ENCODE peak calls at places on chromosomes 13 and 19, in ten cellular contexts. G, E, P, K, T, F, A, B, U and C are unnamed samples.

GRCh38 chr13:30133554-30133912 is 173.8 kb downstream of the KATNAL1 start:
- DNase-seq in B (no peak), K (no peak), F (no peak), T (no peak), G (no peak), P (no peak), E (no peak), A (no peak), U (no peak), C (no peak)

GRCh38 chr13:24693862-24694471 is 13.8 kb downstream of the ATP12A start:
- DNase-seq in P (peak), F (peak), B (peak), T (peak), U (peak), A (peak), K (peak), G (peak), E (peak), C (peak)

GRCh38 chr13:39787086-39787487 is 131.6 kb downstream of the COG6 start:
- DNase-seq in P (no peak), F (no peak), U (no peak), T (no peak), B (no peak), K (no peak), E (no peak), A (no peak), G (peak), C (no peak)

GRCh38 chr13:30654430-30654829 is 36.7 kb downstream of the USPL1 start:
- DNase-seq in P (no peak), B (no peak), A (no peak), K (no peak), E (no peak), G (no peak), T (peak), F (no peak), U (no peak), C (no peak)

GRCh38 chr19:53019684-53020083 is 6.0 kb downstream of the ERVV-1 start:
- DNase-seq in A (peak), U (no peak), G (peak), E (no peak), P (peak), F (peak), B (no peak), T (no peak), K (no peak), C (no peak)

GRCh38 chr19:39355253-39355652 is 13.0 kb downstream of the SAMD4B start:
- DNase-seq in K (no peak), F (no peak), A (no peak), E (no peak), G (no peak), T (no peak), B (no peak), P (no peak), U (no peak), C (peak)

GRCh38 chr19:46766569-46767317 is 20.5 kb upstream of the STRN4 start:
- DNase-seq in G (peak), P (no peak), T (peak), A (peak), K (no peak), U (peak), F (peak), B (no peak), E (no peak), C (peak)

GRCh38 chr19:39206122-39206521 is 2.1 kb upstream of the SYCN start:
- DNase-seq in T (no peak), F (no peak), B (no peak), G (no peak), P (no peak), E (no peak), A (no peak), K (no peak), U (no peak), C (peak)

GRCh38 chr19:50718255-50719118 is 1.1 kb downstream of the SHANK1 start:
- DNase-seq in U (no peak), G (peak), P (no peak), E (no peak), F (no peak), A (no peak), K (no peak), T (no peak), B (no peak), C (peak)

GRCh38 chr13:50441141-50441540 is 402.4 kb downstream of the DLEU7 start:
- DNase-seq in E (no peak), B (no peak), G (no peak), T (no peak), K (no peak), U (no peak), F (no peak), A (no peak), P (no peak), C (no peak)

GRCh38 chr19:54805665-54806515 is 2.5 kb downstream of the KIR2DL4 start:
- DNase-seq in E (no peak), P (no peak), B (no peak), A (no peak), G (no peak), U (no peak), K (no peak), T (no peak), F (no peak), C (no peak)

GRCh38 chr13:33191425-33192221 is 93.9 kb downstream of the STARD13 start:
- DNase-seq in K (peak), G (no peak), B (no peak), U (no peak), F (no peak), A (no peak), P (no peak), T (no peak), E (no peak), C (no peak)

GRCh38 chr13:51502206-51502651 is 49.4 kb upstream of the INTS6 start:
- DNase-seq in U (no peak), A (no peak), F (no peak), T (no peak), K (peak), P (no peak), E (peak), G (no peak), B (no peak), C (peak)

GRCh38 chr19:13089857-13090507 is 12.7 kb downstream of the LYL1 start:
- DNase-seq in E (no peak), B (no peak), K (no peak), T (no peak), P (no peak), U (no peak), F (no peak), A (no peak), G (no peak), C (no peak)

GRCh38 chr13:99347911-99348451 is 40.8 kb upstream of the GPR183 start:
- DNase-seq in A (no peak), E (no peak), U (no peak), B (no peak), K (no peak), P (no peak), G (no peak), F (no peak), T (no peak), C (no peak)

GRCh38 chr13:31929031-31929770 is 102.4 kb upstream of the FRY start:
- DNase-seq in T (no peak), F (no peak), U (no peak), A (no peak), G (no peak), P (no peak), K (no peak), B (no peak), E (no peak), C (no peak)

GRCh38 chr13:37651891-37652290 is 53.3 kb upstream of the POSTN start:
- DNase-seq in K (no peak), U (peak), A (no peak), T (no peak), G (no peak), B (no peak), F (no peak), P (no peak), E (peak), C (no peak)

GRCh38 chr13:32430018-32430747 is 2.3 kb upstream of the N4BP2L1 start:
- DNase-seq in A (no peak), E (no peak), B (no peak), P (no peak), F (no peak), T (peak), K (no peak), G (no peak), U (no peak), C (no peak)

GRCh38 chr19:32404939-32405430 is 585 bp upstream of the DPY19L3 start:
- DNase-seq in F (no peak), K (peak), E (no peak), G (peak), P (no peak), T (peak), B (peak), A (peak), U (peak), C (no peak)

GRCh38 chr13:100542546-100543156 is 45.9 kb downstream of the GGACT start:
- DNase-seq in G (no peak), A (peak), P (no peak), T (peak), F (peak), K (peak), U (peak), E (peak), B (no peak), C (peak)

GRCh38 chr19:18291590-18292459 is 10.4 kb upstream of the JUND start:
- DNase-seq in G (peak), P (no peak), B (peak), T (no peak), E (peak), U (peak), K (peak), F (peak), A (peak), C (peak)

GRCh38 chr13:50936681-50937080 is 27.1 kb downstream of the RNASEH2B start:
- DNase-seq in K (peak), B (no peak), T (no peak), P (no peak), G (no peak), E (no peak), F (no peak), A (no peak), U (no peak), C (no peak)

GRCh38 chr13:53150568-53150967 is 122.0 kb downstream of the OLFM4 start:
- DNase-seq in T (no peak), K (no peak), G (no peak), E (no peak), A (no peak), U (no peak), B (peak), F (no peak), P (no peak), C (no peak)

GRCh38 chr13:43285891-43286602 is 262.7 kb downstream of the DNAJC15 start:
- DNase-seq in G (peak), P (no peak), K (peak), B (no peak), U (peak), T (no peak), F (no peak), A (no peak), E (no peak), C (no peak)

GRCh38 chr13:59643906-59644626 is 519.7 kb downstream of the DIAPH3 start:
- DNase-seq in A (no peak), G (no peak), K (no peak), F (no peak), P (no peak), B (no peak), E (peak), T (no peak), U (no peak), C (no peak)

GRCh38 chr19:4518345-4519171 is at the start of gene PLIN4:
- DNase-seq in P (no peak), E (peak), K (peak), G (no peak), A (no peak), F (peak), T (no peak), B (no peak), U (peak), C (peak)

GRCh38 chr19:30564551-30565011 is 192.4 kb downstream of the ZNF536 start:
- DNase-seq in P (no peak), G (no peak), K (no peak), E (no peak), B (no peak), U (no peak), F (peak), T (no peak), A (no peak), C (no peak)

GRCh38 chr19:10929402-10929794 is 787 bp downstream of the TIMM29 start:
- DNase-seq in B (peak), F (no peak), P (no peak), E (peak), T (no peak), U (no peak), K (no peak), A (no peak), G (peak), C (peak)

GRCh38 chr13:23966691-23967615 is 69.7 kb upstream of the C1QTNF9B start:
- DNase-seq in F (no peak), G (no peak), B (peak), A (no peak), K (peak), P (no peak), T (peak), E (no peak), U (peak), C (peak)

GRCh38 chr13:20227288-20227687 is 4.8 kb downstream of the GJB6 start:
- DNase-seq in G (no peak), B (no peak), P (no peak), T (no peak), U (no peak), E (no peak), F (no peak), A (no peak), K (no peak), C (no peak)

GRCh38 chr19:51258165-51258564 is 7.3 kb downstream of the SIGLECL1 start:
- DNase-seq in A (no peak), G (no peak), U (no peak), P (no peak), K (no peak), T (no peak), B (no peak), E (no peak), F (no peak), C (no peak)

GRCh38 chr13:29077051-29077813 is 257.1 kb downstream of the MTUS2 start:
- DNase-seq in F (no peak), K (no peak), B (no peak), U (no peak), A (no peak), P (no peak), T (no peak), E (no peak), G (no peak), C (no peak)

GRCh38 chr19:39398297-39398864 is 7.2 kb downstream of the MED29 start:
- DNase-seq in U (peak), A (no peak), B (peak), T (peak), K (peak), G (no peak), E (peak), F (no peak), P (peak), C (peak)

GRCh38 chr19:8209111-8209964 is at the start of gene CERS4:
- DNase-seq in K (peak), B (peak), A (peak), U (peak), F (peak), T (no peak), P (no peak), E (no peak), G (peak), C (peak)

GRCh38 chr13:25329706-25330105 is 28.3 kb downstream of the NUP58 start:
- DNase-seq in G (no peak), E (peak), T (no peak), A (no peak), K (peak), F (no peak), B (peak), U (peak), P (no peak), C (no peak)

GRCh38 chr13:42615691-42616090 is 41.7 kb downstream of the TNFSF11 start:
- DNase-seq in B (peak), T (no peak), F (no peak), A (no peak), U (peak), P (no peak), E (peak), G (no peak), K (peak), C (no peak)

GRCh38 chr13:77779461-77780272 is 82.2 kb downstream of the SLAIN1 start:
- DNase-seq in E (peak), U (peak), G (peak), K (peak), P (peak), B (peak), F (no peak), A (peak), T (peak), C (no peak)

GRCh38 chr19:46350758-46351159 is 3.9 kb downstream of the PPP5C start:
- DNase-seq in F (no peak), U (no peak), B (no peak), E (no peak), P (no peak), A (peak), G (no peak), K (no peak), T (no peak), C (peak)

GRCh38 chr19:54390942-54391577 is 24.2 kb upstream of the TTYH1 start:
- DNase-seq in B (peak), P (peak), G (peak), T (peak), F (peak), U (peak), E (peak), A (peak), K (peak), C (no peak)

GRCh38 chr19:19997656-19998268 is 41.5 kb downstream of the ZNF682 start:
- DNase-seq in F (peak), U (no peak), P (no peak), E (no peak), G (peak), K (no peak), A (peak), B (no peak), T (no peak), C (no peak)

GRCh38 chr19:38141108-38141507 is 82.9 kb downstream of the DPF1 start:
- DNase-seq in A (no peak), G (no peak), U (no peak), K (no peak), F (no peak), T (no peak), B (no peak), P (no peak), E (no peak), C (no peak)

GRCh38 chr19:38145627-38146026 is 78.4 kb downstream of the DPF1 start:
- DNase-seq in U (no peak), B (no peak), A (no peak), T (no peak), E (no peak), K (peak), F (no peak), G (no peak), P (no peak), C (no peak)

GRCh38 chr19:38144667-38145066 is 79.4 kb downstream of the DPF1 start:
- DNase-seq in B (no peak), P (no peak), T (no peak), G (no peak), E (no peak), K (no peak), A (no peak), F (no peak), U (no peak), C (no peak)

GRCh38 chr19:38142176-38143035 is 81.6 kb downstream of the DPF1 start:
- DNase-seq in T (no peak), G (peak), K (peak), U (peak), F (peak), A (peak), B (peak), E (peak), P (no peak), C (peak)

DNA sequence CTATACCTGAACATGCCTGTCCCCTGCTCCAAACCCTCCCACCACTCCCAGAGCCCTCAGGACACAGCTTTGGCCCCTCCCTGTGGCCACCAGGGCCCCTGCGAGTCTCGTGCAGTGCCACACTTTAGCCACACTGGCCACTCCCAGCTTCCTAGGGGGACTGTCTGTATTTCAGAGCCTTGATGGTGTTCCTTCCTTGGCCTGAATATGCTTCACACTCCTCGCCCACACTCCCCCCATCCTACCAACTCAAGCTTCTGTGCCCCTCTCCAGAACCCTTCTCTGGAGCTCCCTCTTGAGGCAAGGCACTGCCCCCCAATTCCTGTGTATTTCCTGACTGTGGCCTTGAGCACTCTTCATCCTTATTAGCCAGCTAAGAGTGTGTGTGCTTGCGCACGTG is 80.2 kb downstream of the DPF1 start:
- DNase-seq in A (no peak), F (no peak), T (no peak), E (no peak), B (no peak), P (no peak), K (no peak), U (no peak), G (no peak), C (no peak)
- TF ChIP-seq CTCF in A (peak), F (peak), T (peak), E (peak), B (no peak), P (peak), K (peak), U (peak), G (no peak), C (peak)

DNA sequence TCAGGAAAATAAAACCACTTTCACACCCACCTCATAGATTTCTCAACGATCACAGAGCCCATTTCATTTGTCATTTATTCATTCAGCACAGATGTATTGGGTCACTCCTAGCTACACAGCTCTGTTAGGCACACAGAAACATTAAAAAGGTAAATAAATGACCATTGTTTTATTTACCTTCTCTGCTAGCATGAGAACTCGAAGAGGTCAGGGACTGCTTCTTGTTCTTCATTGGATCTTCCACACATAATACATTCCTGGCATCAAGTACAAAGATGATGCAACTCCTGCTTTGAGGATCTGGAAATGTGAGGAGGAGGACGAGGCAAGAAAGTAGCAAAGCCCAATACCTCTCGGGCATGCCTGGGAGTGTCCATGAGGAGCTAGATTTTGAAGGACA is 168.1 kb downstream of the RBM26 start:
- DNase-seq in U (no peak), F (no peak), E (no peak), A (no peak), G (no peak), K (no peak), B (no peak), P (no peak), T (no peak), C (no peak)
- H2AFZ ChIP-seq in U (no peak), F (peak), E (no peak), A (no peak), G (no peak), K (no peak), B (no peak), P (no peak), T (no peak), C (no peak)

GRCh38 chr19:17129377-17129776 is 53.8 kb downstream of the MYO9B start:
- DNase-seq in K (no peak), A (no peak), T (no peak), U (no peak), P (no peak), E (no peak), F (no peak), B (no peak), G (no peak), C (peak)

GRCh38 chr19:17125728-17126677 is 50.4 kb downstream of the MYO9B start:
- DNase-seq in E (no peak), T (no peak), B (no peak), K (peak), G (no peak), A (peak), F (no peak), P (no peak), U (no peak), C (peak)

GRCh38 chr19:17128820-17129219 is 53.2 kb downstream of the MYO9B start:
- DNase-seq in P (no peak), T (no peak), F (no peak), K (no peak), G (no peak), A (no peak), U (no peak), E (no peak), B (no peak), C (no peak)

GRCh38 chr19:17127671-17128070 is 52.1 kb downstream of the MYO9B start:
- DNase-seq in A (no peak), E (no peak), B (no peak), K (no peak), F (no peak), G (no peak), P (no peak), T (no peak), U (no peak), C (no peak)

GRCh38 chr19:17128403-17128802 is 52.8 kb downstream of the MYO9B start:
- DNase-seq in K (no peak), F (no peak), A (no peak), P (no peak), B (no peak), E (no peak), U (no peak), T (no peak), G (no peak), C (no peak)
- TF ChIP-seq CTCF in K (no peak), F (no peak), A (no peak), P (no peak), B (no peak), E (no peak), U (no peak), T (no peak), G (no peak), C (no peak)

GRCh38 chr13:89515948-89516347 is 1831.5 kb upstream of the MIR17HG start:
- DNase-seq in G (no peak), P (no peak), U (no peak), T (no peak), K (no peak), F (no peak), A (no peak), B (no peak), E (no peak), C (no peak)

GRCh38 chr13:89520468-89520867 is 1827.0 kb upstream of the MIR17HG start:
- DNase-seq in K (no peak), A (no peak), U (peak), T (no peak), P (no peak), G (no peak), B (no peak), F (no peak), E (peak), C (no peak)

GRCh38 chr13:89514534-89515312 is 1832.8 kb upstream of the MIR17HG start:
- DNase-seq in E (peak), P (no peak), T (no peak), A (no peak), B (peak), K (peak), G (peak), F (no peak), U (peak), C (no peak)

GRCh38 chr13:89518289-89519077 is 1829.0 kb upstream of the MIR17HG start:
- DNase-seq in U (peak), T (no peak), F (no peak), B (no peak), G (no peak), A (no peak), K (no peak), P (no peak), E (no peak), C (no peak)
- H2AFZ ChIP-seq in U (no peak), T (no peak), F (no peak), B (no peak), G (no peak), A (no peak), K (no peak), P (no peak), E (no peak), C (no peak)